ENCODE peak calls at places on chromosomes 3 and 15, in seven cellular contexts. C is psoas muscle; G is KG1; M is cardiac septum; H is AG04450; B is GM19239; Z is CD4-positive, alpha-beta memory T cell. L is an unnamed sample.

GRCh38 chr3:149657796-149658443 is at the start of gene WWTR1:
- DNase-seq in C (peak; percentile 91), G (no peak), M (peak; percentile 96), H (peak; percentile 92), B (peak; percentile 44), Z (peak; percentile 10), L (no peak)

GRCh38 chr15:63560741-63561448 is 36.3 kb upstream of the FBXL22 start:
- DNase-seq in C (no peak), G (no peak), M (no peak), H (no peak), B (no peak), Z (no peak), L (no peak)

GRCh38 chr3:115381931-115382330 is 234.8 kb upstream of the ZBTB20 start:
- DNase-seq in C (no peak), G (no peak), M (no peak), H (no peak), B (no peak), Z (no peak), L (no peak)

GRCh38 chr3:141413387-141414140 is 45.3 kb downstream of the ZBTB38 start:
- DNase-seq in C (no peak), G (no peak), M (no peak), H (no peak), B (no peak), Z (peak; percentile 32), L (no peak)

GRCh38 chr3:52798978-52799476 is 4.4 kb downstream of the ITIH3 start:
- DNase-seq in C (no peak), G (no peak), M (no peak), H (no peak), B (peak; percentile 50), Z (no peak), L (peak; percentile 35)

GRCh38 chr3:52195823-52196331 is 2.1 kb upstream of the ALAS1 start:
- DNase-seq in C (no peak), G (no peak), M (no peak), H (no peak), B (no peak), Z (no peak), L (no peak)

GRCh38 chr3:46675843-46676567 is 17.5 kb downstream of the ALS2CL start:
- DNase-seq in C (no peak), G (no peak), M (peak; percentile 69), H (no peak), B (no peak), Z (no peak), L (no peak)

GRCh38 chr15:94206463-94207167 is 24.7 kb upstream of the MCTP2 start:
- DNase-seq in C (no peak), G (peak; percentile 79), M (no peak), H (peak; percentile 73), B (no peak), Z (no peak), L (peak; percentile 78)

GRCh38 chr3:156682491-156682890 is 8.1 kb downstream of the TIPARP start:
- DNase-seq in C (no peak), G (no peak), M (no peak), H (no peak), B (no peak), Z (no peak), L (no peak)

GRCh38 chr3:192494176-192494575 is 233.2 kb downstream of the FGF12 start:
- DNase-seq in C (no peak), G (no peak), M (no peak), H (no peak), B (no peak), Z (no peak), L (no peak)

GRCh38 chr15:90451215-90451850 is 63.3 kb downstream of the IQGAP1 start:
- DNase-seq in C (no peak), G (no peak), M (no peak), H (no peak), B (no peak), Z (no peak), L (no peak)

GRCh38 chr3:102085431-102086226 is 236.3 kb downstream of the NFKBIZ start:
- DNase-seq in C (no peak), G (no peak), M (no peak), H (no peak), B (no peak), Z (no peak), L (no peak)

GRCh38 chr3:29694783-29695182 is 413.9 kb downstream of the RBMS3 start:
- DNase-seq in C (no peak), G (no peak), M (no peak), H (peak; percentile 80), B (no peak), Z (no peak), L (no peak)

GRCh38 chr3:59320080-59320479 is 270.3 kb upstream of the CFAP20DC start:
- DNase-seq in C (no peak), G (no peak), M (no peak), H (no peak), B (no peak), Z (no peak), L (no peak)

GRCh38 chr15:74630284-74631086 is 14.8 kb downstream of the CLK3 start:
- DNase-seq in C (no peak), G (no peak), M (no peak), H (no peak), B (no peak), Z (no peak), L (no peak)

GRCh38 chr3:129003578-129004112 is 2.5 kb downstream of the EFCC1 start:
- DNase-seq in C (no peak), G (no peak), M (no peak), H (no peak), B (no peak), Z (peak; percentile 59), L (no peak)

GRCh38 chr3:126969586-126969985 is 13.3 kb upstream of the PLXNA1 start:
- DNase-seq in C (no peak), G (no peak), M (no peak), H (no peak), B (no peak), Z (no peak), L (no peak)

GRCh38 chr3:80733522-80734176 is 965.9 kb upstream of the ROBO1 start:
- DNase-seq in C (no peak), G (no peak), M (no peak), H (no peak), B (no peak), Z (no peak), L (no peak)

GRCh38 chr3:9884555-9885165 is 4.6 kb upstream of the CIDEC start:
- DNase-seq in C (no peak), G (no peak), M (no peak), H (no peak), B (no peak), Z (no peak), L (no peak)

GRCh38 chr3:156614642-156615511 is 59.5 kb upstream of the TIPARP start:
- DNase-seq in C (no peak), G (no peak), M (no peak), H (no peak), B (no peak), Z (no peak), L (no peak)

GRCh38 chr3:102059145-102059943 is 210.0 kb downstream of the NFKBIZ start:
- DNase-seq in C (no peak), G (no peak), M (no peak), H (no peak), B (peak; percentile 29), Z (no peak), L (no peak)

GRCh38 chr3:25689226-25689625 is 24.5 kb upstream of the TOP2B start:
- DNase-seq in C (no peak), G (no peak), M (no peak), H (no peak), B (no peak), Z (no peak), L (no peak)

GRCh38 chr3:48661501-48662139 is 1.1 kb downstream of the CELSR3 start:
- DNase-seq in C (peak; percentile 57), G (peak; percentile 57), M (peak; percentile 84), H (no peak), B (peak; percentile 79), Z (peak; percentile 70), L (peak; percentile 64)

GRCh38 chr3:119175869-119176756 is 2.7 kb downstream of the UPK1B start:
- DNase-seq in C (peak; percentile 20), G (no peak), M (no peak), H (no peak), B (no peak), Z (no peak), L (no peak)

GRCh38 chr3:123353852-123354238 is 95.0 kb downstream of the ADCY5 start:
- DNase-seq in C (no peak), G (no peak), M (no peak), H (no peak), B (no peak), Z (no peak), L (no peak)

GRCh38 chr3:14806641-14807263 is 12.0 kb upstream of the FGD5 start:
- DNase-seq in C (no peak), G (peak; percentile 23), M (no peak), H (no peak), B (no peak), Z (no peak), L (peak; percentile 18)

GRCh38 chr3:135844381-135844780 is 121.1 kb upstream of the PPP2R3A start:
- DNase-seq in C (no peak), G (no peak), M (no peak), H (no peak), B (no peak), Z (no peak), L (no peak)

GRCh38 chr15:75234191-75234810 is 23.8 kb upstream of the GOLGA6C start:
- DNase-seq in C (peak; percentile 3), G (no peak), M (peak; percentile 71), H (no peak), B (no peak), Z (no peak), L (no peak)

GRCh38 chr3:190038050-190038631 is 82.6 kb downstream of the P3H2 start:
- DNase-seq in C (peak; percentile 35), G (no peak), M (no peak), H (peak; percentile 42), B (no peak), Z (no peak), L (no peak)

GRCh38 chr15:69145694-69146492 is 14.5 kb upstream of the GLCE start:
- DNase-seq in C (no peak), G (no peak), M (no peak), H (no peak), B (no peak), Z (no peak), L (no peak)

L was measured in DND-41.